ENCODE peak calls at places on chromosome 15, in four cellular contexts. F is WERI-Rb-1, G is psoas muscle, I is AG04450. L is an unnamed sample.

GRCh38 chr15:45573961-45574629 is 13.1 kb upstream of the BLOC1S6 start:
- DNase-seq in I (no peak), F (peak; percentile 63), G (no peak), L (no peak)

GRCh38 chr15:45729146-45729545 is 94.3 kb downstream of the SQOR start:
- DNase-seq in F (no peak), G (no peak), I (no peak), L (peak; percentile 58)

GRCh38 chr15:48624700-48625099 is 20.8 kb downstream of the FBN1 start:
- DNase-seq in G (no peak), I (no peak), F (no peak), L (no peak)

GRCh38 chr15:36315649-36316048 is 263.8 kb upstream of the CDIN1 start:
- DNase-seq in G (no peak), F (no peak), I (no peak), L (no peak)

GRCh38 chr15:85440451-85440850 is 60.0 kb downstream of the AKAP13 start:
- DNase-seq in F (no peak), I (no peak), G (no peak), L (peak; percentile 68)

GRCh38 chr15:39819449-39820016 is 36.9 kb upstream of the FSIP1 start:
- DNase-seq in G (no peak), F (no peak), I (no peak), L (no peak)

GRCh38 chr15:81442454-81442853 is 68.4 kb upstream of the TMC3 start:
- DNase-seq in F (no peak), I (no peak), G (no peak), L (no peak)

GRCh38 chr15:92959219-92959618 is 59.1 kb downstream of the CHD2 start:
- DNase-seq in I (no peak), F (no peak), G (no peak), L (no peak)

GRCh38 chr15:68310811-68311463 is 33.4 kb downstream of the FEM1B start:
- DNase-seq in I (no peak), F (no peak), G (no peak), L (no peak)

GRCh38 chr15:26838742-26839460 is 28.0 kb upstream of the GABRA5 start:
- DNase-seq in G (no peak), F (peak; percentile 33), I (no peak), L (no peak)

GRCh38 chr15:98850991-98851776 is 156.4 kb downstream of the PGPEP1L start:
- DNase-seq in F (peak; percentile 82), I (no peak), G (peak; percentile 70), L (peak; percentile 75)

GRCh38 chr15:32659340-32659831 is 17.9 kb downstream of the SCG5 start:
- DNase-seq in I (no peak), F (no peak), G (peak; percentile 20), L (peak; percentile 97)

GRCh38 chr15:37131639-37132038 is 31.3 kb upstream of the MEIS2 start:
- DNase-seq in G (no peak), I (no peak), F (no peak), L (no peak)

GRCh38 chr15:95429345-95429744 is 901.2 kb upstream of the NR2F2 start:
- DNase-seq in F (no peak), G (no peak), I (no peak), L (no peak)

GRCh38 chr15:67832965-67833503 is 6.8 kb downstream of the RNU6-1 start:
- DNase-seq in I (no peak), G (no peak), F (no peak), L (no peak)

GRCh38 chr15:23797747-23798157 is 110.6 kb upstream of the NDN start:
- DNase-seq in F (no peak), I (no peak), G (no peak), L (no peak)

GRCh38 chr15:64503197-64503596 is 42.8 kb downstream of the ZNF609 start:
- DNase-seq in I (peak; percentile 24), F (peak; percentile 79), G (no peak), L (no peak)

GRCh38 chr15:62068787-62069170 is 2.0 kb downstream of the C2CD4A start:
- DNase-seq in F (no peak), G (no peak), I (no peak), L (peak; percentile 62)
- TF ChIP-seq CTCF in F (no peak), G (no peak), I (no peak), L (no peak)

DNA sequence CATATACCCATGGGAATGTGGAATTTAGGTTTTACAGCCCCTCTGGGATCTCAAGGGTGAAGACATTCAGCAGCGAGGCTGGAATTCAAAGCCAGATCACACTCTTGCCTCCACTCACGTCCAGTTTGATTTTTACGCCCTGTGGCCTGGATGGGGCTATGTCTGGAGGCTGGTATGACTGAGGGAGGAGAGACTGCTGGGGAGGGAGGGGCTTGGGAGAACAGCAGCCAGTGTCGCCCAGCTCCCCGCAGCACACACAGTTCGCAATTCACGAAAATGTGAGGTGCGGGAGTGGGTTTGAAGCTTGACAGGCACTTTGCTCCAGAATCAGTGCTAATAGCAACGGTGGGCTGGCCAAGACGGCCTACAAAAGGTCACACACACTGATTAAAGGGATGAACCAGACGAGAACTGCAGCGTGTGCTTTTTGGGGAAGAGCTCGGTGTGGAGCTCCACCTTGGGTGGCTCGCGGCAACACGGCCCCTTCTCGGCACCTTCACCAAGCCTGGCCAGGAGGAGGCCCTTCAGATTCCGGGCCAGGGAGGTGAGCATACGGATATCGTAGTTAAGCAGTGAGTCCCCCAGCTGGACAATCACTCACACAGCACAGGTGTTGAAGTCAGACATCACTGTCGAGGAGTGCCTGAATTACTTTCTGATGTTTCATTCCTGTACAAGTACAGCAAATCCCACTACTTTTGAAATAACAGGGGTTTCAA is 16.4 kb downstream of the EHD4 start:
- DNase-seq in I (no peak), G (no peak), F (peak; percentile 52), L (no peak)
- H3K4me3 ChIP-seq in I (no peak overlapping the region), G (no peak overlapping the region), F (no peak overlapping the region), L (no peak overlapping the region)

GRCh38 chr15:78914027-78914764 is 30.6 kb downstream of the CTSH start:
- DNase-seq in F (peak; percentile 54), G (peak; percentile 57), I (no peak), L (peak; percentile 29)
- TF ChIP-seq CTCF in F (peak; percentile 77), G (peak; percentile 41), I (peak; percentile 49), L (peak; percentile 51)

GRCh38 chr15:40937762-40938529 is 8.8 kb downstream of the DLL4 start:
- DNase-seq in G (no peak), I (no peak), F (no peak), L (peak; percentile 64)
- H3K4me3 ChIP-seq in G (peak overlapping the region; percentile 66), I (no peak overlapping the region), F (no peak overlapping the region), L (no peak overlapping the region)

L was measured in epithelial cell of esophagus.